ENCODE peak calls at places on chromosome 12, in four cellular contexts. A, P, C and T are unnamed samples.

GRCh38 chr12:15887043-15887817 is 5.0 kb downstream of the STRAP start:
- DNase-seq in C (no peak), A (no peak), P (no peak), T (no peak)

GRCh38 chr12:127926004-127926403 is 341.0 kb upstream of the TMEM132C start:
- DNase-seq in P (no peak), C (no peak), A (no peak), T (no peak)

GRCh38 chr12:89225401-89225800 is 126.9 kb downstream of the DUSP6 start:
- DNase-seq in C (no peak), P (peak), A (no peak), T (peak)

GRCh38 chr12:9346866-9347327 is 138.7 kb upstream of the PZP start:
- DNase-seq in A (no peak), P (no peak), C (no peak), T (no peak)

GRCh38 chr12:61138381-61138759 is 1121.8 kb upstream of the USP15 start:
- DNase-seq in P (no peak), C (no peak), A (no peak), T (no peak)

GRCh38 chr12:109291531-109292341 is 17.3 kb downstream of the FOXN4 start:
- DNase-seq in P (no peak), C (no peak), A (peak), T (no peak)

GRCh38 chr12:28088566-28089277 is 101.5 kb upstream of the CCDC91 start:
- DNase-seq in A (no peak), C (no peak), P (no peak), T (no peak)

GRCh38 chr12:118102070-118102469 is 1.7 kb downstream of the VSIG10 start:
- DNase-seq in C (no peak), A (no peak), P (no peak), T (no peak)

GRCh38 chr12:80404629-80405028 is 39.4 kb upstream of the PTPRQ start:
- DNase-seq in A (no peak), C (no peak), P (no peak), T (no peak)

GRCh38 chr12:92136883-92137582 is 8.6 kb downstream of the BTG1 start:
- DNase-seq in P (no peak), A (no peak), C (peak), T (no peak)

GRCh38 chr12:16880864-16881285 is 274.9 kb upstream of the LMO3 start:
- DNase-seq in P (no peak), C (no peak), A (peak), T (no peak)

GRCh38 chr12:132065609-132066344 is 78.3 kb downstream of the DDX51 start:
- DNase-seq in P (no peak), A (no peak), C (no peak), T (no peak)

GRCh38 chr12:71465794-71466193 is 26.2 kb downstream of the LGR5 start:
- DNase-seq in A (no peak), P (no peak), C (no peak), T (no peak)

GRCh38 chr12:132450391-132451171 is 39.4 kb upstream of the FBRSL1 start:
- DNase-seq in P (no peak), C (no peak), A (no peak), T (no peak)

GRCh38 chr12:90260136-90260535 is 551.5 kb upstream of the ATP2B1 start:
- DNase-seq in P (no peak), C (no peak), A (no peak), T (no peak)

GRCh38 chr12:124809878-124810277 is 53.8 kb downstream of the SCARB1 start:
- DNase-seq in P (no peak), A (no peak), C (peak), T (no peak)

GRCh38 chr12:70584332-70584731 is 52.9 kb downstream of the PTPRB start:
- DNase-seq in C (no peak), P (no peak), A (no peak), T (no peak)

GRCh38 chr12:39044754-39045153 is 139.4 kb upstream of the CPNE8 start:
- DNase-seq in C (no peak), P (no peak), A (no peak), T (no peak)

GRCh38 chr12:49869816-49870500 is 27.1 kb upstream of the BCDIN3D start:
- DNase-seq in C (no peak), A (no peak), P (no peak), T (no peak)

GRCh38 chr12:73598626-73599025 is 939.0 kb upstream of the ATXN7L3B start:
- DNase-seq in P (no peak), C (no peak), A (no peak), T (no peak)

GRCh38 chr12:106759526-106760183 is 14.8 kb upstream of the RIC8B start:
- DNase-seq in A (no peak), C (no peak), P (no peak), T (no peak)

GRCh38 chr12:97177482-97177881 is 270.4 kb downstream of the NEDD1 start:
- DNase-seq in P (no peak), A (no peak), C (no peak), T (no peak)

GRCh38 chr12:96392397-96392796 is 7.8 kb downstream of the CDK17 start:
- DNase-seq in A (no peak), P (no peak), C (no peak), T (no peak)

GRCh38 chr12:97637770-97638169 is 175.2 kb downstream of the RMST start:
- DNase-seq in C (no peak), A (no peak), P (no peak), T (no peak)

GRCh38 chr12:89472508-89472907 is 52.1 kb downstream of the GALNT4 start:
- DNase-seq in P (no peak), A (no peak), C (no peak), T (no peak)

GRCh38 chr12:9372202-9372601 is 164.0 kb upstream of the PZP start:
- DNase-seq in C (no peak), P (no peak), A (no peak), T (no peak)

GRCh38 chr12:130142736-130143135 is 19.5 kb upstream of the FZD10 start:
- DNase-seq in P (no peak), C (no peak), A (no peak), T (no peak)

GRCh38 chr12:20368653-20369163 is 371 bp downstream of the PDE3A start:
- DNase-seq in C (no peak), A (no peak), P (no peak), T (no peak)

GRCh38 chr12:92146865-92147264 is 1.2 kb upstream of the BTG1 start:
- DNase-seq in C (no peak), P (no peak), A (no peak), T (no peak)

GRCh38 chr12:69512820-69513219 is 42.6 kb downstream of the FRS2 start:
- DNase-seq in C (no peak), A (no peak), P (no peak), T (no peak)